ENCODE peak calls at places on chromosomes 3 and 15, in ten cellular contexts. Y is CD8-positive, alpha-beta memory T cell; H is hypothalamus; A is NCI-H2107; T is retinal pigment epithelial cell; K is GDM1; R is EL; B is AG09309; J is NAMALWA; Q is stimulated activated CD4-positive, alpha-beta T cell treated with anti-CD3 and anti-CD28 coated beads, Interleukin-4, amount 100 ng/mL, for 4 hours. V is an unnamed sample.

GRCh38 chr3:114449271-114450007 is 155.6 kb downstream of the TIGIT start:
- DNase-seq in Y (no peak), H (no peak), A (no peak), T (no peak), K (no peak), R (no peak), B (no peak), J (peak), Q (no peak), V (no peak)

GRCh38 chr3:58249358-58250092 is 11.9 kb downstream of the ABHD6 start:
- DNase-seq in Y (no peak), H (no peak), A (no peak), T (no peak), K (no peak), R (no peak), B (no peak), J (no peak), Q (no peak), V (no peak)

GRCh38 chr3:42847731-42848130 is 27.9 kb downstream of the CYP8B1 start:
- DNase-seq in Y (no peak), H (no peak), A (no peak), T (no peak), K (no peak), R (no peak), B (no peak), J (no peak), Q (no peak), V (no peak)

GRCh38 chr3:73805435-73805834 is 180.7 kb upstream of the PDZRN3 start:
- DNase-seq in Y (no peak), H (no peak), A (no peak), T (no peak), K (no peak), R (no peak), B (no peak), J (no peak), Q (no peak), V (no peak)

GRCh38 chr3:161540594-161540993 is 44.0 kb downstream of the OTOL1 start:
- DNase-seq in Y (no peak), H (no peak), A (no peak), T (no peak), K (no peak), R (no peak), B (no peak), J (no peak), Q (no peak), V (no peak)

GRCh38 chr15:64151727-64152506 is at the start of gene SNX22:
- DNase-seq in Y (peak), H (no peak), A (no peak), T (no peak), K (no peak), R (no peak), B (no peak), J (peak), Q (no peak), V (peak)

GRCh38 chr3:99172736-99173657 is 271.5 kb upstream of the DCBLD2 start:
- DNase-seq in Y (no peak), H (peak), A (no peak), T (peak), K (no peak), R (peak), B (peak), J (peak), Q (no peak), V (no peak)

GRCh38 chr3:43288850-43289249 is 2.5 kb downstream of the SNRK start:
- DNase-seq in Y (no peak), H (no peak), A (no peak), T (no peak), K (no peak), R (no peak), B (no peak), J (no peak), Q (no peak), V (no peak)

GRCh38 chr15:35168464-35168863 is 83.4 kb upstream of the NANOGP8 start:
- DNase-seq in Y (no peak), H (no peak), A (no peak), T (no peak), K (no peak), R (peak), B (peak), J (no peak), Q (no peak), V (no peak)

GRCh38 chr3:126956866-126957650 is 25.9 kb upstream of the PLXNA1 start:
- DNase-seq in Y (no peak), H (no peak), A (no peak), T (no peak), K (no peak), R (no peak), B (no peak), J (no peak), Q (no peak), V (no peak)

GRCh38 chr15:41860049-41860828 is 21.6 kb downstream of the PLA2G4B start:
- DNase-seq in Y (no peak), H (no peak), A (no peak), T (no peak), K (no peak), R (no peak), B (no peak), J (no peak), Q (no peak), V (no peak)

GRCh38 chr3:47193871-47194859 is 30.3 kb upstream of the SETD2 start:
- DNase-seq in Y (no peak), H (no peak), A (no peak), T (peak), K (no peak), R (no peak), B (peak), J (no peak), Q (no peak), V (no peak)

GRCh38 chr3:151290673-151291072 is 12.3 kb upstream of the P2RY14 start:
- DNase-seq in Y (no peak), H (no peak), A (no peak), T (no peak), K (no peak), R (peak), B (no peak), J (peak), Q (no peak), V (no peak)

GRCh38 chr15:91782221-91782620 is 71.3 kb upstream of the SLCO3A1 start:
- DNase-seq in Y (no peak), H (no peak), A (no peak), T (no peak), K (no peak), R (no peak), B (no peak), J (no peak), Q (no peak), V (no peak)

GRCh38 chr3:120272294-120272693 is 12.7 kb downstream of the GPR156 start:
- DNase-seq in Y (no peak), H (no peak), A (no peak), T (peak), K (no peak), R (no peak), B (no peak), J (no peak), Q (no peak), V (no peak)

GRCh38 chr3:56769125-56769709 is 32.5 kb downstream of the ARHGEF3 start:
- DNase-seq in Y (no peak), H (no peak), A (no peak), T (no peak), K (no peak), R (no peak), B (no peak), J (no peak), Q (no peak), V (no peak)

GRCh38 chr3:185175370-185175987 is 22.6 kb upstream of the C3orf70 start:
- DNase-seq in Y (no peak), H (peak), A (peak), T (no peak), K (no peak), R (peak), B (no peak), J (peak), Q (no peak), V (peak)

GRCh38 chr3:37510749-37511148 is 336.4 kb upstream of the LRRFIP2 start:
- DNase-seq in Y (no peak), H (no peak), A (no peak), T (no peak), K (peak), R (no peak), B (no peak), J (no peak), Q (no peak), V (no peak)

GRCh38 chr3:27147215-27147614 is 222.0 kb downstream of the NEK10 start:
- DNase-seq in Y (no peak), H (no peak), A (no peak), T (no peak), K (no peak), R (peak), B (no peak), J (no peak), Q (no peak), V (no peak)

GRCh38 chr3:95815828-95816227 is 998.6 kb upstream of the EPHA6 start:
- DNase-seq in Y (no peak), H (no peak), A (no peak), T (no peak), K (no peak), R (no peak), B (no peak), J (no peak), Q (no peak), V (no peak)

GRCh38 chr15:89936793-89937265 is 24.1 kb upstream of the ARPIN start:
- DNase-seq in Y (no peak), H (no peak), A (no peak), T (no peak), K (no peak), R (no peak), B (no peak), J (no peak), Q (peak), V (no peak)

GRCh38 chr3:47456984-47457383 is 18.8 kb downstream of the SCAP start:
- DNase-seq in Y (no peak), H (no peak), A (no peak), T (no peak), K (no peak), R (no peak), B (no peak), J (no peak), Q (no peak), V (no peak)

GRCh38 chr15:39907216-39907615 is 12.8 kb downstream of the GPR176 start:
- DNase-seq in Y (no peak), H (no peak), A (no peak), T (no peak), K (no peak), R (no peak), B (no peak), J (no peak), Q (no peak), V (no peak)

GRCh38 chr15:58086479-58086878 is 21.0 kb upstream of the ALDH1A2 start:
- DNase-seq in Y (no peak), H (no peak), A (no peak), T (no peak), K (no peak), R (peak), B (no peak), J (no peak), Q (no peak), V (no peak)

GRCh38 chr3:27976933-27977332 is 254.8 kb upstream of the EOMES start:
- DNase-seq in Y (no peak), H (no peak), A (no peak), T (peak), K (peak), R (peak), B (peak), J (peak), Q (no peak), V (no peak)

GRCh38 chr15:67946701-67947100 is 106.9 kb upstream of the RNU6-1 start:
- DNase-seq in Y (no peak), H (no peak), A (no peak), T (no peak), K (no peak), R (no peak), B (no peak), J (no peak), Q (no peak), V (no peak)

GRCh38 chr3:61110576-61110975 is 140.7 kb downstream of the FHIT start:
- DNase-seq in Y (no peak), H (no peak), A (no peak), T (no peak), K (no peak), R (no peak), B (no peak), J (no peak), Q (no peak), V (no peak)

GRCh38 chr3:30199096-30199734 is 407.2 kb upstream of the TGFBR2 start:
- DNase-seq in Y (peak), H (peak), A (no peak), T (peak), K (peak), R (peak), B (no peak), J (peak), Q (peak), V (peak)

GRCh38 chr15:55937040-55937439 is 56.4 kb downstream of the NEDD4 start:
- DNase-seq in Y (no peak), H (no peak), A (no peak), T (no peak), K (peak), R (peak), B (peak), J (no peak), Q (no peak), V (no peak)

GRCh38 chr15:64903331-64903950 is 8.3 kb upstream of the ANKDD1A start:
- DNase-seq in Y (no peak), H (no peak), A (no peak), T (no peak), K (no peak), R (no peak), B (no peak), J (no peak), Q (no peak), V (no peak)

GRCh38 chr3:176415896-176416295 is 781.4 kb downstream of the TBL1XR1 start:
- DNase-seq in Y (no peak), H (no peak), A (no peak), T (no peak), K (no peak), R (no peak), B (no peak), J (no peak), Q (no peak), V (no peak)